ENCODE peak calls at places on chromosome 6, in eight cellular contexts. One of them, this sample, is unnamed.
A peak's percentile ranks its signal among the peaks of the same experiment; 100 is the strongest.

GRCh38 chr6:28922004-28922840 is 1.6 kb downstream of the TRIM27 start:
- DNase-seq in heart right ventricle: no peak
- DNase-seq in GM06990: no peak
- DNase-seq in GM12865: no peak
- DNase-seq in HFF-Myc: no peak
- DNase-seq in A673: no peak
- DNase-seq in left ventricle myocardium inferior: no peak
- DNase-seq in spleen: no peak
- DNase-seq in this sample: no peak

GRCh38 chr6:3320238-3320637 is 61.5 kb downstream of the PSMG4 start:
- DNase-seq in heart right ventricle: no peak
- DNase-seq in GM06990: no peak
- DNase-seq in GM12865: no peak
- DNase-seq in HFF-Myc: no peak
- DNase-seq in A673: no peak
- DNase-seq in left ventricle myocardium inferior: no peak
- DNase-seq in spleen: peak; percentile 55
- DNase-seq in this sample: no peak

GRCh38 chr6:113476937-113477839 is 380.0 kb upstream of the MARCKS start:
- DNase-seq in heart right ventricle: no peak
- DNase-seq in GM06990: no peak
- DNase-seq in GM12865: no peak
- DNase-seq in HFF-Myc: no peak
- DNase-seq in A673: no peak
- DNase-seq in left ventricle myocardium inferior: no peak
- DNase-seq in spleen: no peak
- DNase-seq in this sample: no peak

GRCh38 chr6:163941471-163941980 is 527.0 kb downstream of the QKI start:
- DNase-seq in heart right ventricle: peak; percentile 67
- DNase-seq in GM06990: no peak
- DNase-seq in GM12865: no peak
- DNase-seq in HFF-Myc: no peak
- DNase-seq in A673: no peak
- DNase-seq in left ventricle myocardium inferior: peak; percentile 60
- DNase-seq in spleen: peak; percentile 56
- DNase-seq in this sample: no peak

GRCh38 chr6:7642784-7643183 is 52.8 kb downstream of the SNRNP48 start:
- DNase-seq in heart right ventricle: no peak
- DNase-seq in GM06990: no peak
- DNase-seq in GM12865: no peak
- DNase-seq in HFF-Myc: no peak
- DNase-seq in A673: no peak
- DNase-seq in left ventricle myocardium inferior: no peak
- DNase-seq in spleen: no peak
- DNase-seq in this sample: no peak

GRCh38 chr6:15363523-15364400 is 117.9 kb downstream of the JARID2 start:
- DNase-seq in heart right ventricle: no peak
- DNase-seq in GM06990: peak; percentile 46
- DNase-seq in GM12865: peak; percentile 65
- DNase-seq in HFF-Myc: no peak
- DNase-seq in A673: no peak
- DNase-seq in left ventricle myocardium inferior: no peak
- DNase-seq in spleen: no peak
- DNase-seq in this sample: no peak

GRCh38 chr6:119594907-119595306 is 245.3 kb upstream of the MAN1A1 start:
- DNase-seq in heart right ventricle: no peak
- DNase-seq in GM06990: no peak
- DNase-seq in GM12865: no peak
- DNase-seq in HFF-Myc: no peak
- DNase-seq in A673: no peak
- DNase-seq in left ventricle myocardium inferior: no peak
- DNase-seq in spleen: no peak
- DNase-seq in this sample: no peak

GRCh38 chr6:24403501-24403824 is 727 bp downstream of the MRS2 start:
- DNase-seq in heart right ventricle: no peak
- DNase-seq in GM06990: no peak
- DNase-seq in GM12865: no peak
- DNase-seq in HFF-Myc: no peak
- DNase-seq in A673: no peak
- DNase-seq in left ventricle myocardium inferior: no peak
- DNase-seq in spleen: no peak
- DNase-seq in this sample: no peak

GRCh38 chr6:105136433-105137350 is 43.1 kb downstream of the POPDC3 start:
- DNase-seq in heart right ventricle: peak; percentile 75
- DNase-seq in GM06990: peak; percentile 31
- DNase-seq in GM12865: peak; percentile 47
- DNase-seq in HFF-Myc: no peak
- DNase-seq in A673: peak; percentile 51
- DNase-seq in left ventricle myocardium inferior: peak; percentile 73
- DNase-seq in spleen: peak; percentile 79
- DNase-seq in this sample: no peak

GRCh38 chr6:113901482-113901881 is 44.3 kb downstream of the MARCKS start:
- DNase-seq in heart right ventricle: no peak
- DNase-seq in GM06990: no peak
- DNase-seq in GM12865: no peak
- DNase-seq in HFF-Myc: no peak
- DNase-seq in A673: no peak
- DNase-seq in left ventricle myocardium inferior: no peak
- DNase-seq in spleen: no peak
- DNase-seq in this sample: no peak

GRCh38 chr6:157494132-157494705 is 113.2 kb downstream of the ZDHHC14 start:
- DNase-seq in heart right ventricle: no peak
- DNase-seq in GM06990: no peak
- DNase-seq in GM12865: no peak
- DNase-seq in HFF-Myc: no peak
- DNase-seq in A673: no peak
- DNase-seq in left ventricle myocardium inferior: no peak
- DNase-seq in spleen: no peak
- DNase-seq in this sample: no peak

GRCh38 chr6:19691465-19692167 is 145.6 kb upstream of the ID4 start:
- DNase-seq in heart right ventricle: no peak
- DNase-seq in GM06990: no peak
- DNase-seq in GM12865: no peak
- DNase-seq in HFF-Myc: no peak
- DNase-seq in A673: peak; percentile 33
- DNase-seq in left ventricle myocardium inferior: no peak
- DNase-seq in spleen: no peak
- DNase-seq in this sample: no peak

GRCh38 chr6:131792091-131792496 is 15.7 kb upstream of the ENPP1 start:
- DNase-seq in heart right ventricle: no peak
- DNase-seq in GM06990: no peak
- DNase-seq in GM12865: no peak
- DNase-seq in HFF-Myc: no peak
- DNase-seq in A673: peak; percentile 38
- DNase-seq in left ventricle myocardium inferior: no peak
- DNase-seq in spleen: no peak
- DNase-seq in this sample: no peak
- H3K4me3 ChIP-seq in heart right ventricle: no peak overlapping the region
- H3K4me3 ChIP-seq in GM06990: no peak overlapping the region
- H3K4me3 ChIP-seq in GM12865: no peak overlapping the region
- H3K4me3 ChIP-seq in HFF-Myc: no peak overlapping the region
- H3K4me3 ChIP-seq in A673: no peak overlapping the region
- H3K4me3 ChIP-seq in left ventricle myocardium inferior: no peak overlapping the region
- H3K4me3 ChIP-seq in spleen: no peak overlapping the region
- H3K4me3 ChIP-seq in this sample: no peak overlapping the region

GRCh38 chr6:100228437-100229424 is 234.7 kb upstream of the MCHR2 start:
- DNase-seq in heart right ventricle: peak; percentile 40
- DNase-seq in GM06990: peak; percentile 77
- DNase-seq in GM12865: peak; percentile 91
- DNase-seq in HFF-Myc: no peak
- DNase-seq in A673: peak; percentile 25
- DNase-seq in left ventricle myocardium inferior: peak; percentile 72
- DNase-seq in spleen: peak; percentile 88
- DNase-seq in this sample: peak; percentile 71
- TF ChIP-seq CTCF in heart right ventricle: peak; percentile 6
- TF ChIP-seq CTCF in GM06990: peak; percentile 24
- TF ChIP-seq CTCF in GM12865: peak; percentile 26
- TF ChIP-seq CTCF in HFF-Myc: no peak
- TF ChIP-seq CTCF in A673: no peak
- TF ChIP-seq CTCF in left ventricle myocardium inferior: peak; percentile 10
- TF ChIP-seq CTCF in spleen: peak; percentile 27
- TF ChIP-seq CTCF in this sample: peak; percentile 40

GRCh38 chr6:87723727-87724078 is 21.7 kb upstream of the AKIRIN2 start:
- DNase-seq in heart right ventricle: no peak
- DNase-seq in GM06990: no peak
- DNase-seq in GM12865: peak; percentile 45
- DNase-seq in HFF-Myc: no peak
- DNase-seq in A673: no peak
- DNase-seq in left ventricle myocardium inferior: no peak
- DNase-seq in spleen: no peak
- DNase-seq in this sample: no peak
- H3K4me3 ChIP-seq in heart right ventricle: no peak overlapping the region
- H3K4me3 ChIP-seq in GM06990: no peak overlapping the region
- H3K4me3 ChIP-seq in GM12865: peak overlapping the region; percentile 51
- H3K4me3 ChIP-seq in HFF-Myc: no peak overlapping the region
- H3K4me3 ChIP-seq in A673: no peak overlapping the region
- H3K4me3 ChIP-seq in left ventricle myocardium inferior: no peak overlapping the region
- H3K4me3 ChIP-seq in spleen: no peak overlapping the region
- H3K4me3 ChIP-seq in this sample: no peak overlapping the region

GRCh38 chr6:72206606-72207005 is 320.3 kb downstream of the RIMS1 start:
- DNase-seq in heart right ventricle: no peak
- DNase-seq in GM06990: no peak
- DNase-seq in GM12865: no peak
- DNase-seq in HFF-Myc: no peak
- DNase-seq in A673: no peak
- DNase-seq in left ventricle myocardium inferior: no peak
- DNase-seq in spleen: no peak
- DNase-seq in this sample: no peak
- TF ChIP-seq CTCF in heart right ventricle: no peak
- TF ChIP-seq CTCF in GM06990: no peak
- TF ChIP-seq CTCF in GM12865: no peak
- TF ChIP-seq CTCF in HFF-Myc: no peak
- TF ChIP-seq CTCF in A673: no peak
- TF ChIP-seq CTCF in left ventricle myocardium inferior: no peak
- TF ChIP-seq CTCF in spleen: no peak
- TF ChIP-seq CTCF in this sample: no peak

DNA sequence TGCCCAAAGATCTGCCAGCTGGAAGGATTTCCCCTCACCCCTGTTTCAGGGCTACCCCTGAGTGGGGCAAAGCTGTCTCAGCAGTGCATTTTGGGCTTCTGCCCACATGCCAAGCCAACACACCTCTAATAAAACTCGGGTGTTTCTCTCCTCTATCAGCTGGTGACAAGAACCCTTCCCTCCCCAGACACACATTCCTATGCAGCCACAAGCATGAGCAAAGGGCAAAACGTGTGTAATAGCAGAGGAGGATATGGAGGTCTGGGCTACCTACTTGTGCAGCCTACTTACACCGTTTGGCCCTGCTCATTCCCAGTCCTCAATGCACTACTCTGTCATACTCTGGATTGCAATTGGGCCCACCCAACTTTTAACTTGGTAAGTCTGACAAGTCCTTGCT is 101.3 kb downstream of the IYD start:
- DNase-seq in heart right ventricle: no peak
- DNase-seq in GM06990: no peak
- DNase-seq in GM12865: no peak
- DNase-seq in HFF-Myc: no peak
- DNase-seq in A673: no peak
- DNase-seq in left ventricle myocardium inferior: no peak
- DNase-seq in spleen: no peak
- DNase-seq in this sample: no peak
- H3K4me3 ChIP-seq in heart right ventricle: no peak overlapping the region
- H3K4me3 ChIP-seq in GM06990: no peak overlapping the region
- H3K4me3 ChIP-seq in GM12865: no peak overlapping the region
- H3K4me3 ChIP-seq in HFF-Myc: no peak overlapping the region
- H3K4me3 ChIP-seq in A673: no peak overlapping the region
- H3K4me3 ChIP-seq in left ventricle myocardium inferior: no peak overlapping the region
- H3K4me3 ChIP-seq in spleen: no peak overlapping the region
- H3K4me3 ChIP-seq in this sample: no peak overlapping the region

GRCh38 chr6:32622545-32623401 is 14.4 kb upstream of the HLA-DQA1 start:
- DNase-seq in heart right ventricle: no peak
- DNase-seq in GM06990: peak; percentile 81
- DNase-seq in GM12865: peak; percentile 94
- DNase-seq in HFF-Myc: peak; percentile 10
- DNase-seq in A673: peak; percentile 73
- DNase-seq in left ventricle myocardium inferior: no peak
- DNase-seq in spleen: peak; percentile 81
- DNase-seq in this sample: peak; percentile 92
- TF ChIP-seq CTCF in heart right ventricle: peak; percentile 15
- TF ChIP-seq CTCF in GM06990: peak; percentile 39
- TF ChIP-seq CTCF in GM12865: peak; percentile 70
- TF ChIP-seq CTCF in HFF-Myc: peak; percentile 60
- TF ChIP-seq CTCF in A673: peak; percentile 64
- TF ChIP-seq CTCF in left ventricle myocardium inferior: peak; percentile 35
- TF ChIP-seq CTCF in spleen: peak; percentile 74
- TF ChIP-seq CTCF in this sample: peak; percentile 61

This sample was measured in GM12864.